ENCODE peak calls at places on chromosomes 3 and 15, in four cellular contexts. B, F, I and J are unnamed samples.

GRCh38 chr15:101523560-101523940 is 34.0 kb upstream of the PCSK6 start:
- DNase-seq in F (no peak), B (peak; percentile 46), I (no peak), J (no peak)

GRCh38 chr3:55968331-55968730 is 481.2 kb upstream of the WNT5A start:
- DNase-seq in B (no peak), F (no peak), I (no peak), J (no peak)

GRCh38 chr15:68795298-68795848 is 25.3 kb downstream of the ANP32A start:
- DNase-seq in B (peak; percentile 90), I (peak; percentile 83), F (peak; percentile 72), J (peak; percentile 93)

GRCh38 chr15:31306036-31306425 is 20.6 kb upstream of the KLF13 start:
- DNase-seq in I (no peak), F (no peak), B (no peak), J (no peak)

GRCh38 chr3:138184994-138185393 is 2.1 kb upstream of the ARMC8 start:
- DNase-seq in B (no peak), I (no peak), F (no peak), J (no peak)

GRCh38 chr3:57972421-57973111 is 35.7 kb upstream of the FLNB start:
- DNase-seq in F (no peak), I (no peak), B (peak; percentile 87), J (no peak)

GRCh38 chr3:77539677-77540076 is 499.8 kb downstream of the ROBO2 start:
- DNase-seq in I (no peak), F (no peak), B (no peak), J (no peak)

GRCh38 chr3:25594007-25594502 is 70.7 kb downstream of the TOP2B start:
- DNase-seq in F (no peak), I (peak; percentile 42), B (no peak), J (no peak)

GRCh38 chr3:129230311-129231019 is 18.9 kb upstream of the COPG1 start:
- DNase-seq in B (no peak), I (peak; percentile 31), F (no peak), J (no peak)

GRCh38 chr3:185225523-185225922 is 28.3 kb downstream of the EHHADH start:
- DNase-seq in I (no peak), B (no peak), F (no peak), J (no peak)

GRCh38 chr3:159844801-159845261 is 143.8 kb upstream of the IL12A start:
- DNase-seq in I (no peak), F (no peak), B (no peak), J (no peak)

GRCh38 chr3:193800138-193801043 is 207.4 kb downstream of the OPA1 start:
- DNase-seq in I (no peak), B (no peak), F (no peak), J (no peak)

GRCh38 chr3:180744226-180744625 is 64.9 kb upstream of the CCDC39 start:
- DNase-seq in F (no peak), B (no peak), I (no peak), J (no peak)

GRCh38 chr3:83523470-83524073 is 1435.2 kb upstream of the CADM2 start:
- DNase-seq in B (peak; percentile 8), F (peak; percentile 51), I (peak; percentile 32), J (no peak)

GRCh38 chr15:70421197-70421482 is 323.4 kb upstream of the TLE3 start:
- DNase-seq in F (peak; percentile 39), B (no peak), I (no peak), J (no peak)

GRCh38 chr15:62240697-62241096 is 75.6 kb upstream of the C2CD4B start:
- DNase-seq in F (no peak), I (no peak), B (no peak), J (no peak)

GRCh38 chr15:78313383-78313782 is 14.0 kb upstream of the SKIC8 start:
- DNase-seq in I (no peak), F (no peak), B (no peak), J (no peak)

GRCh38 chr3:65262554-65262953 is 574.8 kb upstream of the ADAMTS9 start:
- DNase-seq in B (no peak), F (no peak), I (no peak), J (no peak)

GRCh38 chr3:10437272-10437994 is 68.0 kb downstream of the ATP2B2 start:
- DNase-seq in B (no peak), I (no peak), F (no peak), J (no peak)

GRCh38 chr3:197957775-197958103 is 2.3 kb upstream of the LMLN start:
- DNase-seq in F (no peak), B (no peak), I (no peak), J (no peak)

GRCh38 chr3:5239602-5240001 is 52.1 kb downstream of the EDEM1 start:
- DNase-seq in F (no peak), B (no peak), I (no peak), J (no peak)

GRCh38 chr3:24843955-24844354 is 349.3 kb upstream of the THRB start:
- DNase-seq in F (no peak), I (no peak), B (peak; percentile 12), J (no peak)

GRCh38 chr3:148600902-148601765 is 96.6 kb upstream of the AGTR1 start:
- DNase-seq in B (peak; percentile 19), F (peak; percentile 29), I (no peak), J (no peak)

GRCh38 chr3:61639991-61640390 is 78.6 kb downstream of the PTPRG start:
- DNase-seq in B (no peak), F (no peak), I (no peak), J (no peak)

GRCh38 chr3:100358413-100358812 is 23.9 kb downstream of the NIT2 start:
- DNase-seq in I (no peak), F (no peak), B (no peak), J (no peak)

GRCh38 chr3:168589376-168589775 is 493.7 kb upstream of the GOLIM4 start:
- DNase-seq in I (no peak), F (no peak), B (no peak), J (no peak)
- H3K36me3 ChIP-seq in I (no peaks in the 10 kb centered on the region), F (no peaks in the 10 kb centered on the region), B (no peaks in the 10 kb centered on the region), J (no peaks in the 10 kb centered on the region)

DNA sequence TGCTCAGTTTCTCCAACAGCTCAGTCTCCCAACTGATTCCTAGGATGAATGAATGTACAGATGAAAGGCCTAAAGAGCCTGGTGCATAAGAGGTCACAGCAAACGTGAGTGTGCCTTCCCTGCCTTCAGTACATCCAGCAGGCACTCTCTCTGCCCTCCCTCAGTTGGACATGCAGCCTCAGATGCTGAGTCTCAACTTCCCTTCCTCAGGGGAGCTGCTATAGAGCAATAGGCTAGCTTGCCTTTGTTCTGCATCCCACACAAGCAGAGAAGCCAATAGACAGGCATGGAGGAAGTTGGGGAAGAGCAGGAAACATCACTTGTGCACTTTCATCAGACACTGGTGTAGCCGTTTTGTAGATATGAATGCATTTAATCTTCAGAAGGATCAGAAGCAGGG is 147.5 kb upstream of the THBS1 start:
- DNase-seq in F (no peak), B (no peak), I (no peak), J (peak; percentile 29)
- H3K27ac ChIP-seq in F (no peak overlapping the region), B (peak overlapping the region; percentile 39), I (peak overlapping the region; percentile 6), J (peak overlapping the region; percentile 69)

DNA sequence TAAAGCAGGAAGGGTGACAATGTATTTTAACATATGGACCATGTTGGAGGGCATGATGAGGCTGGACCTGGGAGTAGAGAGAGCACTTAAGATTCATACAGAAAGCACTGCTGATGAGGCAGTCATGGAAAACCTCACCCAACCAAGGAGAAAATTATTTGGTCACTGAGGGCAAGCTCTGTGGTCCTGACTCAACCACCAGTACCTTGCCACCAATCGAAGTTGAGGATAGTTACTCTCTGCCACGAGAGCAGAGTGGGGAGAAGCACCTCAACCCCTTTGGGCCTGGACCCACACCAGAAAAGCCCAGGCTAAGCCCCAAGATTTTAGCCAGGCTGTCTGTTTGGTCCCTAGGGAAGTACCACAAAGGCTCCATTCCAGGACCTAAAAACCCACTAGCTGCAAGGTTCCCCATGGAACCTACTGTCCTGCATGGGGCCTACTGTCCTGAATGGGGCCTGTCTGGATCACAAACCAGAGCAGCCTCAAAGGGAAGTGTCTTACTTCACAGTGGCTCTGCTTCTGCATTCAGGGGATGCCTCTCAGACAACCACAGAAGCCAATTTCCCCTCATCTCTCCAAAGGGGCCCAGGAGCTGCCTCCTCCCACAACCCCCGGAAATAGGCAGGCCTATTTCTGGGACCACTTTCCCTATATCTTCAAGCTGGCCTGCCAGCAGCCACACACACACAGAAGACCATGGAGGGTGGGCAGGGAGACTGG is 4.2 kb downstream of the CCDC71 start:
- DNase-seq in F (no peak), I (no peak), B (no peak), J (no peak)
- TF ChIP-seq POLR2A in F (no peak), I (no peak), B (no peak), J (no peak)

DNA sequence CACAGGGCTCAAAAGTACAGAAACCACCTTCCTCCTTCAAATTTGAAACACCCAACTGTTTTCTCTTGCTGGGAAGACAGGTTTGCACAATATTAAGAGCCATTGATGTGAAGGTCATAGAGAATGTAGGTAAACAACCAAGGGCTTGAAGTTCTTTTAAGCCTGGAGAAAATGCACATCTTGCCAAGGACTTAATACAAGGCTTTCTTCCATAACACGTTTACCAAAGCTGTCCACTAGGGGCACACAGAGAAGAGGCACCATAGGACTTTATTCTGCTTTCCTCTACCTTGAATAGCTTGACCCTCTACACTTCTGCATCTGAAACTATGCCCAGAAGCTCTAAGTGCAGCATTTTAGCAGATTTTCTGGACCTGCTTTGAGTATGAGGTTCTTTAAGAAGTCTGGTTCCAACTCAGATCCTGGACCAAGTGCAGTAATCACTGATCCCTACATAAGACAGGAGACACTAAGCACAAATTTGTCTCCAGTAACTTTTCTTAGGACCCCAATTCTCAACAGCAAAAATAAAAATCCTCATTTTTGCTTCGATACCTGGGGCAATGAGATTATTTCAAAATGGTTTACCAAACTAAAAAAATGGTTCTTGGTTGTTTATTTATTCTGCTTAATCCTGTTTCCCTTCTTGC is 138.0 kb downstream of the FBN1 start:
- DNase-seq in F (peak; percentile 28), I (peak; percentile 31), B (no peak), J (no peak)
- H3K36me3 ChIP-seq in F (no peaks in the 10 kb centered on the region), I (no peaks in the 10 kb centered on the region), B (no peaks in the 10 kb centered on the region), J (peaks cover 92% of the 10 kb centered on the region)